ENCODE peak calls at places on chromosomes 13 and 19, in four cellular contexts. V is HepG2, O is H1, P is K562. W is an unnamed sample.

GRCh38 chr19:8196271-8196908 is 12.8 kb upstream of the CERS4 start:
- DNase-seq in P (no peak), O (no peak), V (no peak), W (peak; percentile 66)

GRCh38 chr13:98910501-98910951 is 67.3 kb downstream of the DOCK9 start:
- DNase-seq in P (peak; percentile 15), O (no peak), V (peak; percentile 7), W (no peak)

GRCh38 chr13:77737583-77738200 is 40.2 kb downstream of the SLAIN1 start:
- DNase-seq in P (no peak), O (no peak), V (no peak), W (no peak)

GRCh38 chr13:75222031-75222430 is 259.9 kb downstream of the TBC1D4 start:
- DNase-seq in P (no peak), O (no peak), V (no peak), W (no peak)

GRCh38 chr13:77002590-77003190 is 10.8 kb downstream of the CLN5 start:
- DNase-seq in O (no peak), V (peak; percentile 23), P (peak; percentile 32), W (no peak)

GRCh38 chr13:93002071-93002470 is 224.5 kb upstream of the GPC6 start:
- DNase-seq in O (no peak), P (no peak), V (no peak), W (no peak)

GRCh38 chr13:20359335-20359734 is 127.2 kb upstream of the GJB6 start:
- DNase-seq in V (peak; percentile 32), P (peak; percentile 12), O (no peak), W (no peak)

GRCh38 chr13:42393573-42394360 is 121.8 kb downstream of the AKAP11 start:
- DNase-seq in V (no peak), O (no peak), P (no peak), W (no peak)

GRCh38 chr19:28316464-28316863 is 896.5 kb downstream of the UQCRFS1 start:
- DNase-seq in V (no peak), P (no peak), O (no peak), W (no peak)

GRCh38 chr13:38045278-38046048 is 175.9 kb upstream of the TRPC4 start:
- DNase-seq in O (no peak), V (peak; percentile 2), P (peak; percentile 69), W (no peak)

GRCh38 chr19:10279737-10280442 is 6.9 kb upstream of the ICAM4 start:
- DNase-seq in O (no peak), V (no peak), P (no peak), W (no peak)

GRCh38 chr13:45162194-45162593 is 38.7 kb downstream of the KCTD4 start:
- DNase-seq in V (no peak), P (no peak), O (no peak), W (no peak)

GRCh38 chr19:38544569-38545315 is 73.0 kb downstream of the MAP4K1 start:
- DNase-seq in V (no peak), P (peak; percentile 55), O (no peak), W (no peak)

GRCh38 chr13:74153316-74153715 is 19.1 kb upstream of the KLF12 start:
- DNase-seq in V (no peak), P (no peak), O (no peak), W (no peak)

GRCh38 chr13:66578305-66578704 is 651.8 kb downstream of the PCDH9 start:
- DNase-seq in V (no peak), O (no peak), P (no peak), W (no peak)

GRCh38 chr19:34217952-34218817 is 36.2 kb upstream of the GARRE1 start:
- DNase-seq in V (no peak), P (peak; percentile 84), O (no peak), W (peak; percentile 67)

GRCh38 chr13:21010621-21011020 is 50.8 kb downstream of the LATS2 start:
- DNase-seq in O (no peak), V (peak; percentile 44), P (peak; percentile 38), W (no peak)

GRCh38 chr19:41144403-41144802 is 30.2 kb downstream of the CYP2F1 start:
- DNase-seq in V (peak; percentile 68), P (peak; percentile 87), O (peak; percentile 92), W (peak; percentile 11)

GRCh38 chr13:71867101-71867814 is at the start of gene DACH1:
- DNase-seq in O (peak; percentile 59), V (peak; percentile 7), P (peak; percentile 56), W (no peak)

GRCh38 chr13:95921485-95921884 is 131.7 kb downstream of the UGGT2 start:
- DNase-seq in O (no peak), P (no peak), V (no peak), W (no peak)

GRCh38 chr19:10946964-10947657 is 13.7 kb upstream of the SMARCA4 start:
- DNase-seq in O (no peak), V (no peak), P (no peak), W (no peak)

GRCh38 chr13:21364357-21364756 is 94.7 kb downstream of the ZDHHC20 start:
- DNase-seq in V (no peak), O (no peak), P (no peak), W (no peak)

GRCh38 chr13:28953714-28954113 is 133.6 kb downstream of the MTUS2 start:
- DNase-seq in P (no peak), V (no peak), O (no peak), W (no peak)

GRCh38 chr19:10471909-10472308 is 31.2 kb downstream of the KEAP1 start:
- DNase-seq in P (peak; percentile 59), V (peak; percentile 54), O (no peak), W (no peak)

GRCh38 chr19:48608798-48609263 is 2.3 kb downstream of the SPACA4 start:
- DNase-seq in P (peak; percentile 69), O (peak; percentile 76), V (peak; percentile 42), W (no peak)

GRCh38 chr19:33580026-33580644 is 41.6 kb upstream of the CHST8 start:
- DNase-seq in V (peak; percentile 20), O (no peak), P (no peak), W (no peak)

GRCh38 chr19:10305139-10305806 is 4.3 kb downstream of the ZGLP1 start:
- DNase-seq in P (peak; percentile 53), V (no peak), O (no peak), W (no peak)

DNA sequence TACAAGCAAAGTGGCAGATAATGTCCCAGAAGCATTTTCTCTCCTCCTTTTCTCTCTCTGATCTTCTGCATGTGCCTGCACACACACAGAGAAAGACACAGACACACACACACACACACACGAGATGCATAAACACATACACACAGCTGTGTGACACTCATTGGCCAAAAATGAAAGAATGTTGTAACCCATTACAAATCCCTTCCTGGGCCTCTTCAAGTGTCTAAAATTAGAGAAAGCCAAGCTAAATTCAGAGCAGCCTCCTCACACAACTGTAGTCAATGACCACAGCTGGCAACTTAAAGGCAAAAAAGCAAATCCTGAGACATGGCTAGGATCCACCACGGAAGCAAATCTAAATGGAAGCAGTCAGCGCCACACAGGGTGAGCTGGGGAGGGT is 620.8 kb downstream of the EFNB2 start:
- DNase-seq in V (no peak), O (no peak), P (no peak), W (no peak)
- TF ChIP-seq BRCA1 in V (no peak), O (no peak), P (no peak), W (no peak)

GRCh38 chr19:45591004-45591637 is 6.5 kb upstream of the OPA3 start:
- DNase-seq in O (peak; percentile 81), P (peak; percentile 88), V (peak; percentile 64), W (no peak)
- TF ChIP-seq BRCA1 in O (no peak), P (no peak), V (no peak), W (no peak)

GRCh38 chr19:56080669-56081401 is 40.3 kb downstream of the ZNF787 start:
- DNase-seq in V (peak; percentile 52), P (peak; percentile 84), O (peak; percentile 94), W (peak; percentile 38)
- TF ChIP-seq BRCA1 in V (no peak), P (no peak), O (no peak), W (no peak)

DNA sequence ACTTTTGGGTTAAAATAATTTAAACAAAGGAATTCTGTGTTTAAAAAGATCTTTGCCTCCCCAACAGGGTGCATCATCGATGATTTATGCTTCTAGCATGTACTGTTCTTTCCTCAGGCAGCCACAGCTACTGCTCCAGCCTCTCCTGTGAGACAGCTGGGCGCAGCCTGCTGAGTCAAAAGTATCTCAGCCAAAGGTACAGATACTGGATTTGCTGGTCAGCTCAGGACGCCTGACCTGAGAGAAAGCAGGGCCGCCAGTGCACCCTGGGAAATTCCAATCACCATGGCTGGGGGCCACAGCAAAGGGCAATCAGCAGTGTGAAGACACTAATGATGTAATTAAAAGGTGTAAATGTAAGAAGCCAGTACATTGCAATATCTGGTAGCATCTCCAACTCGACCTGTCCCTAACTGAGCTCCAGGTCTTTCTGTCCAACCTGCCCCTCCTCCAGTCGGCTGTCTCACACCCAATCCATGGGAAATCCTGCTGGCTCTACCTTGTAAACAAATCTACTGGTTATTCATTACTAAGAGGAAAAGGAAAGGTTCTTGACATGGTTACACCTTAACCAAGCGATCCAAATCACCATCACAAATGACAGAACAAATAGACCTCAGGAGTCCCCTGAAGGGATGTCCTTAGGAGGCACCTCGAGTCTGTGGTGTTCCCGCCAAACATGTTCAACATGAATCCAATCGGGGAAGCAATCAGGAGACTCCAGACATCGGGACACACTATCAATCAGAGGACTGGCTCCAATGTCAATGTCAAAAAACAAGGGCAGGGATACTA is 7.3 kb downstream of the OPA3 start:
- DNase-seq in P (peak; percentile 43), V (peak; percentile 86), O (no peak), W (no peak)
- TF ChIP-seq BRCA1 in P (no peak), V (no peak), O (no peak), W (no peak)

W was measured in GM12878.